ENCODE peak calls at places on chromosomes 5 and 9, in four cellular contexts. P is D721Med; N is stimulated activated CD4-positive, alpha-beta T cell treated with anti-CD3 and anti-CD28 coated beads, TNF-alpha, amount 100 ng/mL, for 4 hours; F is NCI-H748 treated with DMSO at 0.1 percent for 48 hours. L is an unnamed sample.

GRCh38 chr9:121895836-121896544 is 197.1 kb downstream of the TTLL11 start:
- DNase-seq in P (no peak), N (no peak), F (no peak), L (no peak)

GRCh38 chr9:18874069-18874468 is 158.9 kb downstream of the SAXO1 start:
- DNase-seq in P (no peak), N (no peak), F (no peak), L (no peak)

GRCh38 chr9:74940600-74940999 is 12.1 kb downstream of the C9orf40 start:
- DNase-seq in P (no peak), N (no peak), F (no peak), L (no peak)

GRCh38 chr9:121720311-121720991 is 69.0 kb downstream of the DAB2IP start:
- DNase-seq in P (no peak), N (no peak), F (no peak), L (no peak)

GRCh38 chr5:10538103-10538788 is 25.6 kb upstream of the ANKRD33B start:
- DNase-seq in P (no peak), N (no peak), F (no peak), L (no peak)

GRCh38 chr5:126939887-126940286 is 90.5 kb downstream of the MARCHF3 start:
- DNase-seq in P (no peak), N (no peak), F (no peak), L (no peak)

GRCh38 chr5:94361832-94362754 is 256.3 kb downstream of the KIAA0825 start:
- DNase-seq in P (no peak), N (no peak), F (no peak), L (no peak)

GRCh38 chr5:16589658-16590057 is 27.1 kb downstream of the RETREG1 start:
- DNase-seq in P (no peak), N (no peak), F (no peak), L (no peak)

GRCh38 chr9:84839538-84839937 is 170.0 kb downstream of the NTRK2 start:
- DNase-seq in P (no peak), N (no peak), F (no peak), L (no peak)

GRCh38 chr5:104793031-104793430 is 1230.4 kb upstream of the NUDT12 start:
- DNase-seq in P (no peak), N (no peak), F (no peak), L (no peak)

GRCh38 chr9:33416996-33417395 is 14.6 kb upstream of the AQP7 start:
- DNase-seq in P (no peak), N (no peak), F (no peak), L (no peak)

GRCh38 chr5:110846621-110847020 is 107.8 kb downstream of the SLC25A46 start:
- DNase-seq in P (no peak), N (no peak), F (no peak), L (no peak)

GRCh38 chr5:77397686-77398300 is 94.3 kb downstream of the WDR41 start:
- DNase-seq in P (no peak), N (no peak), F (no peak), L (no peak)

GRCh38 chr9:113940077-113940476 is 64.0 kb downstream of the ZNF618 start:
- DNase-seq in P (no peak), N (no peak), F (no peak), L (no peak)

GRCh38 chr9:33651125-33651524 is 127.1 kb downstream of the ANKRD18B start:
- DNase-seq in P (no peak), N (no peak), F (no peak), L (no peak)

GRCh38 chr5:10530601-10531320 is 33.1 kb upstream of the ANKRD33B start:
- DNase-seq in P (no peak), N (no peak), F (no peak), L (no peak)

GRCh38 chr5:115459844-115460243 is 84.7 kb downstream of the FEM1C start:
- DNase-seq in P (no peak), N (no peak), F (no peak), L (no peak)

GRCh38 chr5:132754947-132755346 is 7.7 kb downstream of the CCNI2 start:
- DNase-seq in P (no peak), N (no peak), F (no peak), L (no peak)

GRCh38 chr5:127229185-127229889 is 61.3 kb upstream of the MEGF10 start:
- DNase-seq in P (no peak), N (peak), F (peak), L (no peak)

GRCh38 chr9:92746567-92747458 is 17.8 kb downstream of the BICD2 start:
- DNase-seq in P (no peak), N (no peak), F (no peak), L (no peak)

GRCh38 chr5:142684508-142685031 is 1.3 kb downstream of the FGF1 start:
- DNase-seq in P (no peak), N (no peak), F (no peak), L (no peak)

GRCh38 chr5:149902177-149902576 is 42.4 kb downstream of the PDE6A start:
- DNase-seq in P (no peak), N (no peak), F (no peak), L (no peak)

GRCh38 chr5:153523831-153524230 is 33.4 kb downstream of the GRIA1 start:
- DNase-seq in P (no peak), N (no peak), F (no peak), L (no peak)

GRCh38 chr5:37055383-37055990 is 178.9 kb downstream of the NIPBL start:
- DNase-seq in P (no peak), N (no peak), F (no peak), L (no peak)

GRCh38 chr9:89405832-89406231 is 87.5 kb downstream of the SECISBP2 start:
- DNase-seq in P (no peak), N (no peak), F (no peak), L (no peak)

GRCh38 chr5:2137444-2138050 is 254.8 kb upstream of the IRX4 start:
- DNase-seq in P (no peak), N (no peak), F (no peak), L (no peak)

GRCh38 chr5:133883916-133884315 is 84.5 kb downstream of the C5orf15 start:
- DNase-seq in P (no peak), N (no peak), F (no peak), L (no peak)

GRCh38 chr5:55853818-55854217 is 2.7 kb downstream of the IL31RA start:
- DNase-seq in P (no peak), N (no peak), F (no peak), L (no peak)

GRCh38 chr5:167877319-167877718 is 414.1 kb upstream of the WWC1 start:
- DNase-seq in P (no peak), N (no peak), F (no peak), L (no peak)

GRCh38 chr9:99660191-99660636 is 161.5 kb upstream of the NR4A3 start:
- DNase-seq in P (no peak), N (no peak), F (no peak), L (no peak)